ENCODE peak calls at places on chromosomes 16 and 17, in seven cellular contexts. N is CD4-positive, alpha-beta T cell; H is CD8-positive, alpha-beta memory T cell; S is hepatocyte; Q is aorta; J is heart left ventricle; K is uterus. A is an unnamed sample.

GRCh38 chr17:19708431-19709175 is 7.8 kb downstream of the SLC47A2 start:
- DNase-seq in N (no peak), H (no peak), S (no peak), Q (no peak), J (no peak), K (no peak), A (peak; percentile 75)

GRCh38 chr17:47184671-47185070 is 4.4 kb downstream of the CDC27 start:
- DNase-seq in N (no peak), H (no peak), S (no peak), Q (no peak), J (no peak), K (no peak), A (no peak)

GRCh38 chr16:13863075-13863765 is 56.7 kb upstream of the ERCC4 start:
- DNase-seq in N (no peak), H (no peak), S (no peak), Q (no peak), J (no peak), K (no peak), A (no peak)

GRCh38 chr16:84324439-84325262 is 30.0 kb downstream of the WFDC1 start:
- DNase-seq in N (no peak), H (no peak), S (no peak), Q (no peak), J (no peak), K (no peak), A (no peak)

GRCh38 chr17:43444223-43445008 is 39.4 kb upstream of the DHX8 start:
- DNase-seq in N (no peak), H (no peak), S (no peak), Q (no peak), J (no peak), K (no peak), A (no peak)

GRCh38 chr17:3890082-3890892 is 2.6 kb downstream of the CAMKK1 start:
- DNase-seq in N (no peak), H (no peak), S (peak; percentile 80), Q (peak; percentile 97), J (peak; percentile 84), K (peak; percentile 95), A (no peak)

GRCh38 chr16:87060026-87060986 is 256.9 kb downstream of the C16orf95 start:
- DNase-seq in N (no peak), H (no peak), S (no peak), Q (no peak), J (no peak), K (no peak), A (no peak)

GRCh38 chr17:65030618-65031017 is 25.9 kb downstream of the GNA13 start:
- DNase-seq in N (no peak), H (no peak), S (no peak), Q (no peak), J (no peak), K (no peak), A (no peak)

GRCh38 chr17:10226930-10227695 is 28.7 kb upstream of the GAS7 start:
- DNase-seq in N (peak; percentile 10), H (peak; percentile 67), S (peak; percentile 63), Q (peak; percentile 79), J (peak; percentile 50), K (peak; percentile 24), A (no peak)

GRCh38 chr16:15643453-15644305 is 725 bp upstream of the MARF1 start:
- DNase-seq in N (no peak), H (no peak), S (peak; percentile 77), Q (no peak), J (no peak), K (peak; percentile 46), A (no peak)

GRCh38 chr17:77687921-77688320 is 270.6 kb upstream of the TNRC6C start:
- DNase-seq in N (no peak), H (peak; percentile 36), S (no peak), Q (no peak), J (no peak), K (no peak), A (no peak)

GRCh38 chr17:43669971-43670644 is 8.4 kb upstream of the MEOX1 start:
- DNase-seq in N (no peak), H (no peak), S (peak; percentile 61), Q (no peak), J (no peak), K (no peak), A (no peak)

GRCh38 chr17:2111691-2112090 is 56.8 kb downstream of the HIC1 start:
- DNase-seq in N (no peak), H (no peak), S (peak; percentile 56), Q (no peak), J (no peak), K (no peak), A (no peak)

GRCh38 chr17:34163681-34164080 is 91.4 kb upstream of the CCL2 start:
- DNase-seq in N (no peak), H (no peak), S (peak; percentile 33), Q (no peak), J (no peak), K (no peak), A (no peak)

GRCh38 chr16:57384248-57385070 is 12.2 kb downstream of the CX3CL1 start:
- DNase-seq in N (no peak), H (peak; percentile 18), S (no peak), Q (peak; percentile 58), J (no peak), K (no peak), A (no peak)

GRCh38 chr17:47203984-47204721 is 5.0 kb upstream of the MYL4 start:
- DNase-seq in N (peak; percentile 29), H (peak; percentile 74), S (no peak), Q (no peak), J (no peak), K (no peak), A (no peak)

GRCh38 chr17:67469208-67469980 is 92.3 kb downstream of the PITPNC1 start:
- DNase-seq in N (peak; percentile 48), H (peak; percentile 65), S (peak; percentile 34), Q (no peak), J (no peak), K (no peak), A (no peak)

GRCh38 chr17:43456661-43457361 is 27.0 kb upstream of the DHX8 start:
- DNase-seq in N (no peak), H (no peak), S (no peak), Q (no peak), J (peak; percentile 61), K (peak; percentile 45), A (peak; percentile 93)

GRCh38 chr16:11034481-11034931 is 90.1 kb downstream of the CLEC16A start:
- DNase-seq in N (no peak), H (no peak), S (no peak), Q (no peak), J (no peak), K (peak; percentile 39), A (no peak)

GRCh38 chr17:82878545-82878944 is 38.7 kb upstream of the ZNF750 start:
- DNase-seq in N (no peak), H (no peak), S (no peak), Q (peak; percentile 24), J (peak; percentile 20), K (no peak), A (no peak)

GRCh38 chr16:84027607-84028006 is 15.0 kb downstream of the SLC38A8 start:
- DNase-seq in N (no peak), H (no peak), S (no peak), Q (no peak), J (no peak), K (no peak), A (no peak)

DNA sequence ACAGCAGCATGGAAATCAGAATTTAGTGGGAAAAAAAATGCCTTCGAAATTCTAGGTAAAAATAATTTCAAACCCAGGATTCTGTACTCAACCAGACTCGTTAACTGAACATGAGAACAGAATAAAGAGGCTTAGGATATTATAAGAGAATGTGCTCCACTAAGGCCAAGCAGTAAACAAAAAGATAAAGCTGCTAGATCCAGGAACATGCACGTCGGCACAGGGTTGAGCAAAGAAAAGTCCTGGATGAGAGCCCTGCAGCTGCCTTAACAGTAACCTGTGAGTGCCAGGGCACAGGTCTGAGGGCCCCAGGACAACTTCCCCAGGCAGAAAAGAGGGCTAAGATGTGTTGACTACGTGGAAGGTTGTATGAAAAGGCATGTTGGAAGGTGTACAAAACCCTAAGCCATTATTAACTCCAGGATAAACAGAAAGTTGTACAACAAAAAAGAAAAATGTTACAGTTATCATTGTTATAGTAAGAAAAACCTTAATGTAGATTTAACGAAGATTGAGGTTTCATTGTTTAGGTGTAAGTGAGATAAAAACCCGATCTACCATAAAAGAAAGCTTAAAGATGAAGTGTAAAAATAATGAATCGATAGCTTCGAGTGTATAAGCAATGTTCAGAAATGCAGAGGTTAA is 42.3 kb upstream of the RBFOX3 start:
- DNase-seq in N (no peak), H (no peak), S (no peak), Q (no peak), J (no peak), K (peak; percentile 21), A (no peak)
- H3K27me3 ChIP-seq in N (peaks cover 26% of the 10 kb centered on the region), H (peaks cover 6% of the 10 kb centered on the region), S (no peaks in the 10 kb centered on the region), Q (peaks cover 2% of the 10 kb centered on the region), J (no peaks in the 10 kb centered on the region), K (no peaks in the 10 kb centered on the region), A (peaks cover 38% of the 10 kb centered on the region)

GRCh38 chr16:280005-280421 is 378 bp upstream of the ARHGDIG start:
- DNase-seq in N (no peak), H (no peak), S (no peak), Q (no peak), J (no peak), K (no peak), A (no peak)

GRCh38 chr16:280991-281659 is 734 bp downstream of the ARHGDIG start:
- DNase-seq in N (no peak), H (no peak), S (no peak), Q (no peak), J (no peak), K (no peak), A (no peak)

GRCh38 chr16:279531-279930 is 860 bp upstream of the ARHGDIG start:
- DNase-seq in N (no peak), H (no peak), S (no peak), Q (no peak), J (no peak), K (no peak), A (no peak)

GRCh38 chr16:280552-280951 is at the start of gene ARHGDIG:
- DNase-seq in N (no peak), H (no peak), S (peak; percentile 53), Q (no peak), J (no peak), K (no peak), A (no peak)

GRCh38 chr16:278863-279366 is 1.5 kb upstream of the ARHGDIG start:
- DNase-seq in N (no peak), H (no peak), S (no peak), Q (no peak), J (peak; percentile 50), K (no peak), A (no peak)
- H3K27me3 ChIP-seq in N (peaks cover 21% of the 10 kb centered on the region), H (peaks cover 14% of the 10 kb centered on the region), S (peaks cover 55% of the 10 kb centered on the region), Q (no peaks in the 10 kb centered on the region), J (no peaks in the 10 kb centered on the region), K (peaks cover 3% of the 10 kb centered on the region), A (peaks cover 9% of the 10 kb centered on the region)

DNA sequence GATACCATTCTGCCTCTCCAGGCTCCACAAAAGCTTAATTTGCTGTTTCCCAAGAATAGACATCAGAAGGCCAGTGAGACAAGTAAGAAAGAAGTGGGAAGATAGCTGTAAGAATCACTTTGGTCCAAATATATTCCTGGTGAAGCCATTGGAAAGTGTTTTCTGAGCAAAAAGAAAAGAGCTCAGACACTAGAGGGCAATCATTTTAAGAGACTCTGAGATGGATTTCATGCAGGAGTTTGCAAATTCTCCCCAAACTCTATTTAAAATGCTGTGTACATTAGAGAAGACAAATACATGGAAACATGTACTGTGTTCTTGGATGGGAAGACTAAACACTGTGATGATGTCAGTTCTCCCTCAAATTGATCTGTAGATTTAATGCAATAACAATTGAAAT is 8.0 kb upstream of the SLC6A2 start:
- DNase-seq in N (no peak), H (no peak), S (no peak), Q (no peak), J (no peak), K (no peak), A (no peak)
- H3K27me3 ChIP-seq in N (peaks cover 8% of the 10 kb centered on the region), H (no peaks in the 10 kb centered on the region), S (peaks cover 43% of the 10 kb centered on the region), Q (no peaks in the 10 kb centered on the region), J (no peaks in the 10 kb centered on the region), K (no peaks in the 10 kb centered on the region), A (no peaks in the 10 kb centered on the region)

GRCh38 chr17:12928736-12929135 is 89.1 kb downstream of the ELAC2 start:
- DNase-seq in N (no peak), H (no peak), S (no peak), Q (no peak), J (no peak), K (no peak), A (peak; percentile 87)
- H3K27me3 ChIP-seq in N (no peaks in the 10 kb centered on the region), H (no peaks in the 10 kb centered on the region), S (no peaks in the 10 kb centered on the region), Q (no peaks in the 10 kb centered on the region), J (no peaks in the 10 kb centered on the region), K (no peaks in the 10 kb centered on the region), A (no peaks in the 10 kb centered on the region)

A was measured in esophagus muscularis mucosa.